ENCODE peak calls at places on chromosomes 12 and 14, in seven cellular contexts. One of them, this sample, is unnamed.

GRCh38 chr12:77299001-77299400 is 233.6 kb upstream of the E2F7 start:
- DNase-seq in NCI-H1092: no peak
- DNase-seq in mesenchymal stem cell: no peak
- DNase-seq in left ventricle myocardium inferior: no peak
- DNase-seq in HFF-Myc: peak
- DNase-seq in ecto neural progenitor cell: no peak
- DNase-seq in dorsolateral prefrontal cortex: no peak
- DNase-seq in this sample: no peak

GRCh38 chr14:56297449-56297848 is 179.2 kb downstream of the PELI2 start:
- DNase-seq in NCI-H1092: no peak
- DNase-seq in mesenchymal stem cell: no peak
- DNase-seq in ecto neural progenitor cell: no peak
- DNase-seq in left ventricle myocardium inferior: no peak
- DNase-seq in HFF-Myc: no peak
- DNase-seq in dorsolateral prefrontal cortex: no peak
- DNase-seq in this sample: no peak

GRCh38 chr12:109582636-109583035 is 9.0 kb downstream of the MVK start:
- DNase-seq in left ventricle myocardium inferior: peak
- DNase-seq in HFF-Myc: no peak
- DNase-seq in mesenchymal stem cell: no peak
- DNase-seq in ecto neural progenitor cell: no peak
- DNase-seq in NCI-H1092: no peak
- DNase-seq in dorsolateral prefrontal cortex: no peak
- DNase-seq in this sample: no peak

GRCh38 chr14:59244581-59244980 is 56.1 kb downstream of the DAAM1 start:
- DNase-seq in left ventricle myocardium inferior: no peak
- DNase-seq in ecto neural progenitor cell: no peak
- DNase-seq in mesenchymal stem cell: no peak
- DNase-seq in HFF-Myc: no peak
- DNase-seq in dorsolateral prefrontal cortex: no peak
- DNase-seq in NCI-H1092: no peak
- DNase-seq in this sample: no peak

GRCh38 chr12:54032627-54033100 is at the start of gene HOXC5:
- DNase-seq in HFF-Myc: peak
- DNase-seq in mesenchymal stem cell: peak
- DNase-seq in NCI-H1092: peak
- DNase-seq in ecto neural progenitor cell: peak
- DNase-seq in dorsolateral prefrontal cortex: peak
- DNase-seq in left ventricle myocardium inferior: peak
- DNase-seq in this sample: peak

GRCh38 chr12:27176765-27177164 is 67.3 kb upstream of the STK38L start:
- DNase-seq in HFF-Myc: no peak
- DNase-seq in mesenchymal stem cell: peak
- DNase-seq in left ventricle myocardium inferior: no peak
- DNase-seq in dorsolateral prefrontal cortex: no peak
- DNase-seq in ecto neural progenitor cell: no peak
- DNase-seq in NCI-H1092: no peak
- DNase-seq in this sample: peak

GRCh38 chr12:132399092-132400010 is 70.0 kb upstream of the GALNT9 start:
- DNase-seq in dorsolateral prefrontal cortex: no peak
- DNase-seq in mesenchymal stem cell: no peak
- DNase-seq in left ventricle myocardium inferior: peak
- DNase-seq in NCI-H1092: no peak
- DNase-seq in ecto neural progenitor cell: no peak
- DNase-seq in HFF-Myc: no peak
- DNase-seq in this sample: no peak

GRCh38 chr14:75738192-75738591 is 77.1 kb downstream of the TTLL5 start:
- DNase-seq in dorsolateral prefrontal cortex: no peak
- DNase-seq in left ventricle myocardium inferior: no peak
- DNase-seq in ecto neural progenitor cell: no peak
- DNase-seq in mesenchymal stem cell: no peak
- DNase-seq in NCI-H1092: no peak
- DNase-seq in HFF-Myc: no peak
- DNase-seq in this sample: peak

GRCh38 chr12:6963016-6963731 is 7.3 kb downstream of the PHB2 start:
- DNase-seq in ecto neural progenitor cell: peak
- DNase-seq in HFF-Myc: no peak
- DNase-seq in left ventricle myocardium inferior: peak
- DNase-seq in mesenchymal stem cell: no peak
- DNase-seq in dorsolateral prefrontal cortex: no peak
- DNase-seq in NCI-H1092: no peak
- DNase-seq in this sample: no peak

GRCh38 chr12:80262372-80263170 is 163.2 kb downstream of the OTOGL start:
- DNase-seq in NCI-H1092: no peak
- DNase-seq in dorsolateral prefrontal cortex: no peak
- DNase-seq in mesenchymal stem cell: no peak
- DNase-seq in ecto neural progenitor cell: no peak
- DNase-seq in HFF-Myc: no peak
- DNase-seq in left ventricle myocardium inferior: no peak
- DNase-seq in this sample: no peak